ENCODE peak calls at places on chromosome 9, in eight cellular contexts. K, X, C, I, P, V, Q and G are unnamed samples.

GRCh38 chr9:68614121-68614520 is 73.4 kb upstream of the TMEM252 start:
- DNase-seq in Q (no peak), C (no peak), P (no peak), I (no peak), X (no peak), V (no peak), K (no peak), G (no peak)

GRCh38 chr9:99134893-99135341 is 30.0 kb downstream of the TGFBR1 start:
- DNase-seq in K (no peak), I (no peak), P (no peak), X (no peak), V (no peak), Q (no peak), C (no peak), G (no peak)

GRCh38 chr9:20980713-20981481 is 50.5 kb downstream of the HACD4 start:
- DNase-seq in K (no peak), P (no peak), X (no peak), Q (no peak), I (no peak), V (peak; percentile 53), C (no peak), G (no peak)

GRCh38 chr9:17802249-17802857 is 223.5 kb downstream of the SH3GL2 start:
- DNase-seq in P (no peak), K (no peak), Q (no peak), V (no peak), X (no peak), I (no peak), C (no peak), G (no peak)

GRCh38 chr9:34985311-34985899 is 4.1 kb upstream of the DNAJB5 start:
- DNase-seq in I (peak; percentile 35), X (no peak), K (peak; percentile 47), Q (no peak), P (peak; percentile 89), V (peak; percentile 76), C (peak; percentile 71), G (no peak)

GRCh38 chr9:88258587-88258986 is 120.3 kb upstream of the SPATA31C2 start:
- DNase-seq in Q (peak; percentile 88), C (peak; percentile 18), I (no peak), P (no peak), V (peak; percentile 30), X (no peak), K (peak; percentile 46), G (no peak)

GRCh38 chr9:110847661-110848060 is 179.1 kb downstream of the MUSK start:
- DNase-seq in I (no peak), V (no peak), K (no peak), X (no peak), C (no peak), Q (no peak), P (no peak), G (no peak)

GRCh38 chr9:134340475-134341186 is 14.4 kb downstream of the RXRA start:
- DNase-seq in I (peak; percentile 58), P (no peak), V (peak; percentile 65), X (no peak), Q (no peak), K (peak; percentile 73), C (no peak), G (no peak)

GRCh38 chr9:117763314-117763713 is 59.1 kb downstream of the TLR4 start:
- DNase-seq in P (no peak), C (no peak), K (no peak), I (no peak), Q (no peak), V (peak; percentile 11), X (no peak), G (no peak)

GRCh38 chr9:97632406-97632991 is 669 bp downstream of the TSTD2 start:
- DNase-seq in Q (peak; percentile 83), X (peak; percentile 78), C (peak; percentile 60), V (peak; percentile 82), I (peak; percentile 55), K (peak; percentile 51), P (no peak), G (peak; percentile 75)

GRCh38 chr9:78132688-78133033 is 101.0 kb upstream of the GNAQ start:
- DNase-seq in P (no peak), Q (no peak), V (no peak), C (no peak), K (no peak), I (no peak), X (no peak), G (no peak)

GRCh38 chr9:126591922-126592321 is 21.8 kb upstream of the LMX1B start:
- DNase-seq in K (no peak), X (no peak), Q (no peak), C (no peak), P (no peak), V (no peak), I (no peak), G (no peak)

GRCh38 chr9:120608421-120608820 is 28.5 kb upstream of the CDK5RAP2 start:
- DNase-seq in C (no peak), P (no peak), I (no peak), K (no peak), Q (no peak), V (no peak), X (no peak), G (no peak)

GRCh38 chr9:134229466-134230091 is 65.2 kb upstream of the RNU6ATAC start:
- DNase-seq in K (no peak), P (no peak), Q (peak; percentile 78), V (no peak), C (no peak), I (no peak), X (no peak), G (no peak)

GRCh38 chr9:99079542-99079941 is 25.4 kb upstream of the TGFBR1 start:
- DNase-seq in V (no peak), K (no peak), X (no peak), P (no peak), I (no peak), Q (no peak), C (no peak), G (no peak)

GRCh38 chr9:89802809-89803355 is 198.1 kb downstream of the GADD45G start:
- DNase-seq in P (no peak), K (no peak), Q (no peak), C (no peak), X (peak; percentile 76), I (peak; percentile 50), V (no peak), G (peak; percentile 74)

GRCh38 chr9:87148391-87149237 is 201.3 kb upstream of the GAS1 start:
- DNase-seq in I (peak; percentile 76), Q (peak; percentile 94), X (peak; percentile 92), P (peak; percentile 79), C (peak; percentile 52), K (peak; percentile 68), V (peak; percentile 68), G (peak; percentile 86)

GRCh38 chr9:34701023-34701768 is 8.7 kb downstream of the CCL21 start:
- DNase-seq in I (peak; percentile 45), Q (peak; percentile 90), V (peak; percentile 65), X (peak; percentile 84), P (peak; percentile 94), C (peak; percentile 79), K (peak; percentile 61), G (peak; percentile 90)

GRCh38 chr9:133396952-133397351 is 20.8 kb downstream of the STKLD1 start:
- DNase-seq in C (no peak), X (no peak), I (no peak), K (no peak), V (peak; percentile 39), Q (no peak), P (peak; percentile 81), G (no peak)

GRCh38 chr9:3528466-3528865 is 2.7 kb upstream of the RFX3 start:
- DNase-seq in P (no peak), I (no peak), V (no peak), K (no peak), Q (no peak), X (no peak), C (no peak), G (no peak)

GRCh38 chr9:91954841-91955471 is 4.9 kb upstream of the ROR2 start:
- DNase-seq in V (peak; percentile 74), Q (no peak), P (peak; percentile 85), X (no peak), I (no peak), K (no peak), C (peak; percentile 69), G (no peak)

GRCh38 chr9:105127863-105128220 is 116.6 kb upstream of the SLC44A1 start:
- DNase-seq in C (no peak), K (no peak), X (no peak), Q (no peak), P (no peak), V (no peak), I (no peak), G (no peak)
- H3K27ac ChIP-seq in C (no peak overlapping the region), K (no peak overlapping the region), X (no peak overlapping the region), Q (no peak overlapping the region), P (no peak overlapping the region), V (peak overlapping the region; percentile 3), I (no peak overlapping the region), G (no peak overlapping the region)

GRCh38 chr9:127767909-127768331 is 10.5 kb downstream of the SH2D3C start:
- DNase-seq in V (no peak), Q (no peak), I (no peak), X (no peak), C (no peak), K (no peak), P (no peak), G (no peak)

GRCh38 chr9:127763918-127764384 is 14.5 kb downstream of the SH2D3C start:
- DNase-seq in I (no peak), Q (no peak), C (peak; percentile 66), V (peak; percentile 70), K (no peak), P (peak; percentile 85), X (peak; percentile 67), G (no peak)

GRCh38 chr9:127762111-127762676 is 16.3 kb downstream of the SH2D3C start:
- DNase-seq in I (peak; percentile 42), K (no peak), C (no peak), P (no peak), V (peak; percentile 65), X (peak; percentile 67), Q (no peak), G (no peak)

GRCh38 chr9:127767405-127767804 is 11.1 kb downstream of the SH2D3C start:
- DNase-seq in P (no peak), C (no peak), K (no peak), X (no peak), I (no peak), V (no peak), Q (no peak), G (no peak)

DNA sequence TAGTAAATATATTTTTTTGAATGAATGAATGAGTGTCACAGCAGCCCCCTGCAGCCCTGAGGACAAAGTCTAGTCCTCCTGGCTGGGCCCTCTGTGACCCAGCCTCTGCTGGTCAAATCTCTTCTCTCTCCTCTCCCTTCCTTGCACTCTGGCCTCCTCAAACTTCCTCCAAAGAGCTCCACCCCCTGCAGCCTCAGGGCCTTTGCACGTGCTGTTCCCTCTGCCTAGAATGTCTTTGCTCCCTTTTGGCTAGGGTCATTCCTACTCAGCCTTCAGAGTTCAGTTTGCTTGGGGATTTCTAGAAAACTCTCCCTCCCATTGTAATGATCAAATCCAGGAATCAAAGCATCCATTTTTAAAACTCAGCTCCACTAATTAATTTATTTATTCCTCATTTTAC is 13.0 kb downstream of the SH2D3C start:
- DNase-seq in C (no peak), X (no peak), Q (no peak), K (no peak), P (no peak), I (no peak), V (no peak), G (no peak)
- TF ChIP-seq CTCF in C (no peak), X (no peak), Q (no peak), K (no peak), P (no peak), I (no peak), V (no peak), G (no peak)

GRCh38 chr9:975740-976257 is 656 bp upstream of the DMRT3 start:
- DNase-seq in X (no peak), I (no peak), K (no peak), V (no peak), P (no peak), Q (no peak), C (no peak), G (no peak)
- H3K9me3 ChIP-seq in X (no peaks in the 10 kb centered on the region), I (no peaks in the 10 kb centered on the region), K (no peaks in the 10 kb centered on the region), V (no peaks in the 10 kb centered on the region), P (no peaks in the 10 kb centered on the region), Q (peaks cover 3% of the 10 kb centered on the region), C (no peaks in the 10 kb centered on the region), G (no peaks in the 10 kb centered on the region)

GRCh38 chr9:7944521-7945022 is 145.0 kb upstream of the DMAC1 start:
- DNase-seq in P (no peak), Q (no peak), K (no peak), C (no peak), I (no peak), V (no peak), X (no peak), G (no peak)
- H3K27ac ChIP-seq in P (no peak overlapping the region), Q (no peak overlapping the region), K (no peak overlapping the region), C (no peak overlapping the region), I (no peak overlapping the region), V (no peak overlapping the region), X (no peak overlapping the region), G (no peak overlapping the region)